ENCODE peak calls at places on chromosomes 16 and 17, in eight cellular contexts. One of them, this sample, is unnamed.

GRCh38 chr16:53372942-53373871 is 61.1 kb upstream of the RBL2 start:
- DNase-seq in cardiac muscle cell: peak
- DNase-seq in left lung: peak
- DNase-seq in A673: no peak
- DNase-seq in PC-9: peak
- DNase-seq in endodermal cell: no peak
- DNase-seq in ascending aorta: no peak
- DNase-seq in suprapubic skin: no peak
- DNase-seq in this sample: peak

GRCh38 chr16:23990507-23990906 is 154.7 kb downstream of the PRKCB start:
- DNase-seq in ascending aorta: no peak
- DNase-seq in endodermal cell: no peak
- DNase-seq in cardiac muscle cell: no peak
- DNase-seq in suprapubic skin: no peak
- DNase-seq in A673: no peak
- DNase-seq in PC-9: no peak
- DNase-seq in left lung: no peak
- DNase-seq in this sample: no peak

GRCh38 chr17:1529863-1530262 is 13.5 kb upstream of the INPP5K start:
- DNase-seq in PC-9: no peak
- DNase-seq in cardiac muscle cell: no peak
- DNase-seq in left lung: no peak
- DNase-seq in ascending aorta: no peak
- DNase-seq in endodermal cell: no peak
- DNase-seq in A673: no peak
- DNase-seq in suprapubic skin: no peak
- DNase-seq in this sample: no peak

GRCh38 chr16:49049191-49049590 is 232.4 kb downstream of the CBLN1 start:
- DNase-seq in ascending aorta: no peak
- DNase-seq in A673: no peak
- DNase-seq in left lung: no peak
- DNase-seq in suprapubic skin: no peak
- DNase-seq in cardiac muscle cell: no peak
- DNase-seq in endodermal cell: no peak
- DNase-seq in PC-9: no peak
- DNase-seq in this sample: no peak

GRCh38 chr17:42362245-42362961 is 25.8 kb downstream of the STAT3 start:
- DNase-seq in PC-9: no peak
- DNase-seq in cardiac muscle cell: no peak
- DNase-seq in left lung: peak
- DNase-seq in suprapubic skin: no peak
- DNase-seq in ascending aorta: no peak
- DNase-seq in endodermal cell: no peak
- DNase-seq in A673: no peak
- DNase-seq in this sample: no peak

GRCh38 chr17:65332375-65332774 is 195.2 kb downstream of the RGS9 start:
- DNase-seq in PC-9: peak
- DNase-seq in suprapubic skin: no peak
- DNase-seq in ascending aorta: no peak
- DNase-seq in endodermal cell: no peak
- DNase-seq in left lung: no peak
- DNase-seq in A673: no peak
- DNase-seq in cardiac muscle cell: no peak
- DNase-seq in this sample: peak

GRCh38 chr17:9451919-9452318 is 123.7 kb downstream of the STX8 start:
- DNase-seq in suprapubic skin: no peak
- DNase-seq in A673: no peak
- DNase-seq in left lung: no peak
- DNase-seq in cardiac muscle cell: no peak
- DNase-seq in ascending aorta: no peak
- DNase-seq in PC-9: no peak
- DNase-seq in endodermal cell: no peak
- DNase-seq in this sample: no peak

GRCh38 chr17:21167303-21167702 is 40.5 kb downstream of the DHRS7B start:
- DNase-seq in cardiac muscle cell: no peak
- DNase-seq in suprapubic skin: no peak
- DNase-seq in endodermal cell: no peak
- DNase-seq in A673: no peak
- DNase-seq in ascending aorta: no peak
- DNase-seq in PC-9: no peak
- DNase-seq in left lung: no peak
- DNase-seq in this sample: no peak

GRCh38 chr16:718922-719321 is 2.0 kb upstream of the ANTKMT start:
- DNase-seq in PC-9: no peak
- DNase-seq in left lung: no peak
- DNase-seq in cardiac muscle cell: no peak
- DNase-seq in endodermal cell: no peak
- DNase-seq in suprapubic skin: no peak
- DNase-seq in A673: no peak
- DNase-seq in ascending aorta: no peak
- DNase-seq in this sample: no peak

GRCh38 chr16:720990-721764 is at the start of gene ANTKMT:
- DNase-seq in A673: peak
- DNase-seq in PC-9: peak
- DNase-seq in cardiac muscle cell: peak
- DNase-seq in ascending aorta: no peak
- DNase-seq in suprapubic skin: no peak
- DNase-seq in endodermal cell: peak
- DNase-seq in left lung: peak
- DNase-seq in this sample: peak

GRCh38 chr16:721765-722481 is 977 bp downstream of the ANTKMT start:
- DNase-seq in A673: no peak
- DNase-seq in suprapubic skin: no peak
- DNase-seq in PC-9: no peak
- DNase-seq in left lung: no peak
- DNase-seq in cardiac muscle cell: no peak
- DNase-seq in ascending aorta: no peak
- DNase-seq in endodermal cell: no peak
- DNase-seq in this sample: no peak

GRCh38 chr16:719815-720506 is 985 bp upstream of the ANTKMT start:
- DNase-seq in endodermal cell: peak
- DNase-seq in A673: peak
- DNase-seq in PC-9: peak
- DNase-seq in cardiac muscle cell: no peak
- DNase-seq in left lung: no peak
- DNase-seq in suprapubic skin: no peak
- DNase-seq in ascending aorta: no peak
- DNase-seq in this sample: no peak

GRCh38 chr16:720507-720989 is 398 bp upstream of the ANTKMT start:
- DNase-seq in endodermal cell: peak
- DNase-seq in ascending aorta: no peak
- DNase-seq in cardiac muscle cell: peak
- DNase-seq in A673: peak
- DNase-seq in suprapubic skin: no peak
- DNase-seq in PC-9: peak
- DNase-seq in left lung: no peak
- DNase-seq in this sample: no peak
- TF ChIP-seq CTCF in endodermal cell: peak
- TF ChIP-seq CTCF in ascending aorta: no peak
- TF ChIP-seq CTCF in cardiac muscle cell: peak
- TF ChIP-seq CTCF in A673: peak
- TF ChIP-seq CTCF in suprapubic skin: no peak
- TF ChIP-seq CTCF in PC-9: peak
- TF ChIP-seq CTCF in left lung: no peak
- TF ChIP-seq CTCF in this sample: peak

DNA sequence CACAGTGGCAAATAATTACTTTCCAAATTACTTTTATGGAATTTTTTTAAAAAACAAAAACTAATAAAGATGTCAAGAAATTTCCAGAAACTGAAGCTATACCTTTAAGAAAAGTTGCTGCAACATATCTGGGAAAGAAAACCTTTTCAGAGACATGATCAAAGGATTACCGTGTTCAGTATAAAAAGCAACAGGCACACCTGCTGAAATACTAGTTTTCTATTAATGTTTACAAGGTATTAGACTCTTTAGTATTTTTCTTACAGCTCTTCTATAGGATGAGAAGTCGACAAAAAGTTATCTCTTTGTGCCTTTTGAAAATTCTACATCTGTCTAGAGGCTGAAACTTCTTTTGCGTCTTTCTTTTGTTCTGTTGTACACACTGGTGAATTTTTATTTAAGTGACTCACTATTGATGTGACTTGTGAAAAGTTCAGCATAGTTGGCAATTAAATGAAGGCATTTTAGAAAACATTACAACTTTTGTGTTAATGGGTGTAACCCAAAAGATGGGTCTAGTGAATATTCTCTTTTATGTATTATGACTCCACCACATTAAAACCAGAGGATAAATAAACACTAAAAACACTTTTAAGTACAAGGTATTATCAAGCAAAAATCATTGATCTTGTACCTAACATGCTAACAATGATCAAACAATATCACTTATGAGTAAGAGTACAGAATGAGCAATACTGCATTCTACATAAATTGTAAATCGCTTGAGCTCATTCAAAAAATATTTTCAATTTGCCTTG is 23.8 kb downstream of the NACA2 start:
- DNase-seq in cardiac muscle cell: no peak
- DNase-seq in left lung: no peak
- DNase-seq in suprapubic skin: no peak
- DNase-seq in A673: no peak
- DNase-seq in PC-9: no peak
- DNase-seq in ascending aorta: no peak
- DNase-seq in endodermal cell: no peak
- DNase-seq in this sample: no peak
- H3K27ac ChIP-seq in cardiac muscle cell: no peak
- H3K27ac ChIP-seq in left lung: no peak
- H3K27ac ChIP-seq in suprapubic skin: no peak
- H3K27ac ChIP-seq in A673: no peak
- H3K27ac ChIP-seq in PC-9: peak
- H3K27ac ChIP-seq in ascending aorta: no peak
- H3K27ac ChIP-seq in endodermal cell: no peak
- H3K27ac ChIP-seq in this sample: no peak

GRCh38 chr17:31830971-31831755 is 27.9 kb downstream of the COPRS start:
- DNase-seq in left lung: no peak
- DNase-seq in A673: no peak
- DNase-seq in suprapubic skin: no peak
- DNase-seq in ascending aorta: no peak
- DNase-seq in endodermal cell: no peak
- DNase-seq in cardiac muscle cell: no peak
- DNase-seq in PC-9: no peak
- DNase-seq in this sample: no peak

GRCh38 chr17:31824771-31825360 is 34.2 kb downstream of the COPRS start:
- DNase-seq in left lung: no peak
- DNase-seq in A673: peak
- DNase-seq in PC-9: no peak
- DNase-seq in suprapubic skin: no peak
- DNase-seq in ascending aorta: no peak
- DNase-seq in endodermal cell: no peak
- DNase-seq in cardiac muscle cell: no peak
- DNase-seq in this sample: no peak

GRCh38 chr17:31829649-31830048 is 29.4 kb downstream of the COPRS start:
- DNase-seq in PC-9: no peak
- DNase-seq in A673: no peak
- DNase-seq in left lung: no peak
- DNase-seq in suprapubic skin: no peak
- DNase-seq in cardiac muscle cell: no peak
- DNase-seq in endodermal cell: no peak
- DNase-seq in ascending aorta: no peak
- DNase-seq in this sample: no peak

GRCh38 chr17:31823014-31823413 is 36.0 kb downstream of the COPRS start:
- DNase-seq in cardiac muscle cell: no peak
- DNase-seq in endodermal cell: no peak
- DNase-seq in left lung: no peak
- DNase-seq in ascending aorta: no peak
- DNase-seq in A673: no peak
- DNase-seq in suprapubic skin: no peak
- DNase-seq in PC-9: no peak
- DNase-seq in this sample: no peak

GRCh38 chr17:31825961-31826691 is 32.9 kb downstream of the COPRS start:
- DNase-seq in PC-9: peak
- DNase-seq in cardiac muscle cell: no peak
- DNase-seq in suprapubic skin: no peak
- DNase-seq in ascending aorta: peak
- DNase-seq in endodermal cell: no peak
- DNase-seq in left lung: no peak
- DNase-seq in A673: no peak
- DNase-seq in this sample: peak
- TF ChIP-seq CTCF in PC-9: no peak
- TF ChIP-seq CTCF in cardiac muscle cell: no peak
- TF ChIP-seq CTCF in suprapubic skin: no peak
- TF ChIP-seq CTCF in ascending aorta: no peak
- TF ChIP-seq CTCF in endodermal cell: no peak
- TF ChIP-seq CTCF in left lung: no peak
- TF ChIP-seq CTCF in A673: no peak
- TF ChIP-seq CTCF in this sample: no peak

GRCh38 chr16:2030036-2030435 is 3.3 kb downstream of the NHERF2 start:
- DNase-seq in endodermal cell: no peak
- DNase-seq in PC-9: no peak
- DNase-seq in cardiac muscle cell: no peak
- DNase-seq in left lung: no peak
- DNase-seq in A673: no peak
- DNase-seq in suprapubic skin: no peak
- DNase-seq in ascending aorta: no peak
- DNase-seq in this sample: no peak

GRCh38 chr16:2031081-2031577 is 4.4 kb downstream of the NHERF2 start:
- DNase-seq in A673: peak
- DNase-seq in suprapubic skin: no peak
- DNase-seq in cardiac muscle cell: no peak
- DNase-seq in PC-9: no peak
- DNase-seq in ascending aorta: no peak
- DNase-seq in left lung: no peak
- DNase-seq in endodermal cell: no peak
- DNase-seq in this sample: no peak

GRCh38 chr16:2034695-2035430 is 8.2 kb downstream of the NHERF2 start:
- DNase-seq in cardiac muscle cell: no peak
- DNase-seq in left lung: peak
- DNase-seq in endodermal cell: no peak
- DNase-seq in suprapubic skin: no peak
- DNase-seq in PC-9: no peak
- DNase-seq in ascending aorta: no peak
- DNase-seq in A673: no peak
- DNase-seq in this sample: no peak

GRCh38 chr16:2033057-2033911 is 6.6 kb downstream of the NHERF2 start:
- DNase-seq in cardiac muscle cell: peak
- DNase-seq in ascending aorta: peak
- DNase-seq in endodermal cell: peak
- DNase-seq in suprapubic skin: no peak
- DNase-seq in PC-9: peak
- DNase-seq in A673: peak
- DNase-seq in left lung: no peak
- DNase-seq in this sample: no peak

DNA sequence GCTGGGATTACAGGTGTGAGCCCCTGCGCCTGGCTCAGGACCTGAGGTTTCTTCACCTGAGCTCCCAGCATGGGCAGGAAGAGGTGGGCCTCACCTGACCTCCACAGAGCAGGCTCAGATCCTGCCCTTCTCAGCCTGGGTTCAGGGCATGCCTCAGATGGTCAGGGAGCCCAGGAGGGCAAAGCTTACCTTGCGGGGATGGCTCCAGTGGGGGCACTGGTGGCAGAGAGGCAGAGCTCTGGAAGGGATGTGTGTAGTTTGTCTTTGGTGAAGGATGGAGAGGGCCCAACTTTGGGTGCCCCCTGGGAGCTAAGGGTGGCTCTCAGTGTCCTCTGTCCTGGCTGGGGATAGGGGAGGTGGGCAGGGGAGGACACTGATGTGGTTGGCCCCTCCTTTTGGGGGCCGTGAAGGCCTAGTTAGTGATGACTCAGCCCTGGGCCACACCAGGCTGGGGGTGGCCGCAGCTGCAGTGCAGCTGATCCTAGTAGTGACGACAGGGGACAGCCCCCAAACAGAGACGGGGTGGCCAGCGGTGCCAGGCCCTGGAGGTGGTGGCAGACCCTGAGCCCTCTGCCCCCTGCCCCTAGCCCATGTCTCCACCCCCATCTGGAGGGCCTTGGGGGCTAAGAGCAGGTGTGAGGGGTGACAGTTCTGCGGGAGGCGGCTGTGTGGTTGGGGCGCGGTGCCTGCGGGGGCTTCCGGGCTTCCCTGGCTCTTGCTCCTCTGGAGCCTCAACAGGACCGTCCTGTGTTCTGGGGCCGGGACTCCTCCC is 5.8 kb downstream of the NHERF2 start:
- DNase-seq in suprapubic skin: no peak
- DNase-seq in ascending aorta: no peak
- DNase-seq in A673: no peak
- DNase-seq in cardiac muscle cell: no peak
- DNase-seq in endodermal cell: no peak
- DNase-seq in PC-9: no peak
- DNase-seq in left lung: no peak
- DNase-seq in this sample: no peak
- H3K27ac ChIP-seq in suprapubic skin: peak
- H3K27ac ChIP-seq in ascending aorta: peak
- H3K27ac ChIP-seq in A673: no peak
- H3K27ac ChIP-seq in cardiac muscle cell: no peak
- H3K27ac ChIP-seq in endodermal cell: no peak
- H3K27ac ChIP-seq in PC-9: no peak
- H3K27ac ChIP-seq in left lung: peak
- H3K27ac ChIP-seq in this sample: peak